ENCODE peak calls at places on chromosome X, in six cellular contexts. E is mucosa of gallbladder, Y is NCI-H2081, X is ACHN, Q is putamen, P is right lobe of liver. W is an unnamed sample.

GRCh38 chrX:109847257-109848187 is 114.5 kb upstream of the ACSL4 start:
- DNase-seq in E (no peak), Y (no peak), X (no peak), Q (no peak), P (no peak), W (no peak)

GRCh38 chrX:56499372-56499771 is 64.1 kb upstream of the UBQLN2 start:
- DNase-seq in E (no peak), Y (no peak), X (no peak), Q (no peak), P (no peak), W (no peak)

GRCh38 chrX:11209798-11210197 is 83.4 kb upstream of the AMELX start:
- DNase-seq in E (no peak), Y (no peak), X (no peak), Q (no peak), P (no peak), W (no peak)

GRCh38 chrX:54721424-54721823 is 76.6 kb downstream of the ITIH6 start:
- DNase-seq in E (no peak), Y (no peak), X (peak), Q (no peak), P (no peak), W (no peak)

GRCh38 chrX:13863326-13863725 is 46.4 kb upstream of the GPM6B start:
- DNase-seq in E (no peak), Y (no peak), X (no peak), Q (no peak), P (no peak), W (no peak)

GRCh38 chrX:101410461-101410860 is 2.4 kb downstream of the HNRNPH2 start:
- DNase-seq in E (no peak), Y (no peak), X (no peak), Q (no peak), P (no peak), W (no peak)

GRCh38 chrX:103475381-103475780 is 43.9 kb downstream of the RAB40A start:
- DNase-seq in E (no peak), Y (no peak), X (no peak), Q (no peak), P (no peak), W (no peak)

GRCh38 chrX:151505796-151506195 is 57.7 kb upstream of the PASD1 start:
- DNase-seq in E (no peak), Y (no peak), X (peak), Q (no peak), P (no peak), W (no peak)

GRCh38 chrX:108299101-108299591 is 139.1 kb downstream of the COL4A6 start:
- DNase-seq in E (no peak), Y (no peak), X (peak), Q (no peak), P (no peak), W (no peak)

GRCh38 chrX:46628406-46629371 is 55.1 kb downstream of the CHST7 start:
- DNase-seq in E (peak), Y (no peak), X (no peak), Q (no peak), P (no peak), W (no peak)

GRCh38 chrX:81489987-81490386 is 288.1 kb downstream of the SH3BGRL start:
- DNase-seq in E (no peak), Y (no peak), X (peak), Q (no peak), P (no peak), W (no peak)

GRCh38 chrX:11792461-11793421 is 34.7 kb downstream of the MSL3 start:
- DNase-seq in E (no peak), Y (peak), X (no peak), Q (no peak), P (no peak), W (no peak)

GRCh38 chrX:32673193-32673592 is 538.2 kb downstream of the DMD start:
- DNase-seq in E (no peak), Y (no peak), X (peak), Q (peak), P (no peak), W (no peak)

GRCh38 chrX:124086411-124086810 is 124.9 kb downstream of the STAG2 start:
- DNase-seq in E (no peak), Y (no peak), X (no peak), Q (no peak), P (no peak), W (no peak)

GRCh38 chrX:134144231-134144630 is 92.8 kb upstream of the CCDC160 start:
- DNase-seq in E (no peak), Y (no peak), X (peak), Q (no peak), P (no peak), W (no peak)

GRCh38 chrX:119234931-119235555 is 1.0 kb upstream of the PGRMC1 start:
- DNase-seq in E (no peak), Y (no peak), X (no peak), Q (no peak), P (no peak), W (no peak)

GRCh38 chrX:107715331-107716044 is 60.1 kb downstream of the TSC22D3 start:
- DNase-seq in E (no peak), Y (no peak), X (no peak), Q (no peak), P (no peak), W (no peak)

GRCh38 chrX:107629533-107629909 is 1.2 kb downstream of the PRPS1 start:
- DNase-seq in E (no peak), Y (no peak), X (peak), Q (no peak), P (no peak), W (no peak)

GRCh38 chrX:65196758-65197371 is 220.6 kb upstream of the ZC4H2 start:
- DNase-seq in E (peak), Y (no peak), X (no peak), Q (no peak), P (peak), W (peak)

GRCh38 chrX:9458516-9459078 is 6.3 kb upstream of the TBL1X start:
- DNase-seq in E (no peak), Y (no peak), X (no peak), Q (no peak), P (no peak), W (no peak)

GRCh38 chrX:103823591-103823990 is 8.5 kb downstream of the RAB9B start:
- DNase-seq in E (no peak), Y (no peak), X (peak), Q (no peak), P (no peak), W (no peak)

GRCh38 chrX:106481341-106481740 is 130.4 kb upstream of the RADX start:
- DNase-seq in E (peak), Y (peak), X (peak), Q (peak), P (no peak), W (peak)

GRCh38 chrX:18026171-18026570 is 165.1 kb upstream of the RAI2 start:
- DNase-seq in E (no peak), Y (no peak), X (peak), Q (no peak), P (no peak), W (no peak)

GRCh38 chrX:133482345-133483041 is 67.2 kb upstream of the GPC4 start:
- DNase-seq in E (no peak), Y (no peak), X (no peak), Q (no peak), P (no peak), W (no peak)

GRCh38 chrX:3094261-3094660 is 53.0 kb downstream of the ARSF start:
- DNase-seq in E (peak), Y (no peak), X (no peak), Q (no peak), P (no peak), W (no peak)

GRCh38 chrX:106611323-106611681 is 476 bp upstream of the RADX start:
- DNase-seq in E (no peak), Y (no peak), X (no peak), Q (no peak), P (no peak), W (no peak)

GRCh38 chrX:21905209-21905735 is 35.2 kb upstream of the SMS start:
- DNase-seq in E (no peak), Y (peak), X (no peak), Q (peak), P (no peak), W (no peak)

GRCh38 chrX:54639018-54639345 is 109.0 kb downstream of the GNL3L start:
- DNase-seq in E (no peak), Y (no peak), X (no peak), Q (no peak), P (no peak), W (no peak)

GRCh38 chrX:13791559-13791958 is 25.3 kb downstream of the GPM6B start:
- DNase-seq in E (no peak), Y (peak), X (no peak), Q (peak), P (no peak), W (no peak)

GRCh38 chrX:18793601-18794089 is 86.2 kb downstream of the PPEF1 start:
- DNase-seq in E (no peak), Y (no peak), X (no peak), Q (no peak), P (no peak), W (no peak)

GRCh38 chrX:134658421-134658896 is at the start of gene PLAC1:
- DNase-seq in E (no peak), Y (no peak), X (no peak), Q (no peak), P (no peak), W (no peak)

GRCh38 chrX:44071847-44072545 is 98.8 kb upstream of the NDP start:
- DNase-seq in E (no peak), Y (no peak), X (peak), Q (no peak), P (no peak), W (no peak)

GRCh38 chrX:53483838-53484420 is 49.8 kb upstream of the HSD17B10 start:
- DNase-seq in E (no peak), Y (no peak), X (no peak), Q (no peak), P (no peak), W (no peak)

GRCh38 chrX:120736989-120737388 is 107.1 kb upstream of the C1GALT1C1 start:
- DNase-seq in E (no peak), Y (no peak), X (no peak), Q (no peak), P (no peak), W (no peak)

GRCh38 chrX:104118765-104119164 is 6.4 kb downstream of the ZCCHC18 start:
- DNase-seq in E (no peak), Y (no peak), X (no peak), Q (no peak), P (no peak), W (no peak)

W was measured in left lobe of liver.